ENCODE peak calls at places on chromosomes 5 and 9, in ten cellular contexts. One of them, this sample, is unnamed.
A peak's percentile ranks its signal among the peaks of the same experiment; 100 is the strongest.

GRCh38 chr9:137703842-137704508 is 85.2 kb downstream of the EHMT1 start:
- DNase-seq in stimulated activated CD4-positive, alpha-beta T cell treated with anti-CD3 and anti-CD28 coated beads, Interleukin-2, amount 100 ng/mL, for 24 hours: no peak
- DNase-seq in nephron progenitor cell: no peak
- DNase-seq in HFF-Myc: no peak
- DNase-seq in ELR: no peak
- DNase-seq in activated naive CD4-positive, alpha-beta T cell: no peak
- DNase-seq in T-helper 1 cell: no peak
- DNase-seq in activated CD4-positive, CD25-positive, alpha-beta regulatory T cell treated with anti-CD3 and anti-CD28 coated beads, Interleukin-2, amount 50 U/mL, for 72 hours: no peak
- DNase-seq in WERI-Rb-1: no peak
- DNase-seq in ovary: no peak
- DNase-seq in this sample: no peak

GRCh38 chr9:91421987-91422765 is 1.5 kb downstream of the NFIL3 start:
- DNase-seq in stimulated activated CD4-positive, alpha-beta T cell treated with anti-CD3 and anti-CD28 coated beads, Interleukin-2, amount 100 ng/mL, for 24 hours: no peak
- DNase-seq in nephron progenitor cell: no peak
- DNase-seq in HFF-Myc: no peak
- DNase-seq in ELR: peak; percentile 63
- DNase-seq in activated naive CD4-positive, alpha-beta T cell: no peak
- DNase-seq in T-helper 1 cell: no peak
- DNase-seq in activated CD4-positive, CD25-positive, alpha-beta regulatory T cell treated with anti-CD3 and anti-CD28 coated beads, Interleukin-2, amount 50 U/mL, for 72 hours: no peak
- DNase-seq in WERI-Rb-1: no peak
- DNase-seq in ovary: peak; percentile 53
- DNase-seq in this sample: no peak

GRCh38 chr5:54115768-54116403 is 194.5 kb downstream of the ARL15 start:
- DNase-seq in stimulated activated CD4-positive, alpha-beta T cell treated with anti-CD3 and anti-CD28 coated beads, Interleukin-2, amount 100 ng/mL, for 24 hours: no peak
- DNase-seq in nephron progenitor cell: no peak
- DNase-seq in HFF-Myc: peak; percentile 24
- DNase-seq in ELR: peak; percentile 17
- DNase-seq in activated naive CD4-positive, alpha-beta T cell: no peak
- DNase-seq in T-helper 1 cell: no peak
- DNase-seq in activated CD4-positive, CD25-positive, alpha-beta regulatory T cell treated with anti-CD3 and anti-CD28 coated beads, Interleukin-2, amount 50 U/mL, for 72 hours: no peak
- DNase-seq in WERI-Rb-1: no peak
- DNase-seq in ovary: no peak
- DNase-seq in this sample: no peak

GRCh38 chr9:36456480-36457115 is 56.5 kb upstream of the RNF38 start:
- DNase-seq in stimulated activated CD4-positive, alpha-beta T cell treated with anti-CD3 and anti-CD28 coated beads, Interleukin-2, amount 100 ng/mL, for 24 hours: no peak
- DNase-seq in nephron progenitor cell: no peak
- DNase-seq in HFF-Myc: no peak
- DNase-seq in ELR: no peak
- DNase-seq in activated naive CD4-positive, alpha-beta T cell: no peak
- DNase-seq in T-helper 1 cell: no peak
- DNase-seq in activated CD4-positive, CD25-positive, alpha-beta regulatory T cell treated with anti-CD3 and anti-CD28 coated beads, Interleukin-2, amount 50 U/mL, for 72 hours: no peak
- DNase-seq in WERI-Rb-1: no peak
- DNase-seq in ovary: no peak
- DNase-seq in this sample: no peak

GRCh38 chr9:21559402-21560280 is 77.5 kb upstream of the IFNE start:
- DNase-seq in stimulated activated CD4-positive, alpha-beta T cell treated with anti-CD3 and anti-CD28 coated beads, Interleukin-2, amount 100 ng/mL, for 24 hours: peak; percentile 64
- DNase-seq in nephron progenitor cell: peak; percentile 76
- DNase-seq in HFF-Myc: no peak
- DNase-seq in ELR: peak; percentile 84
- DNase-seq in activated naive CD4-positive, alpha-beta T cell: peak; percentile 8
- DNase-seq in T-helper 1 cell: peak; percentile 50
- DNase-seq in activated CD4-positive, CD25-positive, alpha-beta regulatory T cell treated with anti-CD3 and anti-CD28 coated beads, Interleukin-2, amount 50 U/mL, for 72 hours: peak; percentile 44
- DNase-seq in WERI-Rb-1: peak; percentile 34
- DNase-seq in ovary: peak; percentile 21
- DNase-seq in this sample: peak; percentile 48

GRCh38 chr9:10260501-10260900 is 352.3 kb downstream of the PTPRD start:
- DNase-seq in stimulated activated CD4-positive, alpha-beta T cell treated with anti-CD3 and anti-CD28 coated beads, Interleukin-2, amount 100 ng/mL, for 24 hours: no peak
- DNase-seq in nephron progenitor cell: no peak
- DNase-seq in HFF-Myc: no peak
- DNase-seq in ELR: no peak
- DNase-seq in activated naive CD4-positive, alpha-beta T cell: no peak
- DNase-seq in T-helper 1 cell: no peak
- DNase-seq in activated CD4-positive, CD25-positive, alpha-beta regulatory T cell treated with anti-CD3 and anti-CD28 coated beads, Interleukin-2, amount 50 U/mL, for 72 hours: no peak
- DNase-seq in WERI-Rb-1: no peak
- DNase-seq in ovary: no peak
- DNase-seq in this sample: no peak

GRCh38 chr5:66248874-66249273 is 104.8 kb downstream of the SREK1 start:
- DNase-seq in stimulated activated CD4-positive, alpha-beta T cell treated with anti-CD3 and anti-CD28 coated beads, Interleukin-2, amount 100 ng/mL, for 24 hours: no peak
- DNase-seq in nephron progenitor cell: no peak
- DNase-seq in HFF-Myc: no peak
- DNase-seq in ELR: no peak
- DNase-seq in activated naive CD4-positive, alpha-beta T cell: no peak
- DNase-seq in T-helper 1 cell: no peak
- DNase-seq in activated CD4-positive, CD25-positive, alpha-beta regulatory T cell treated with anti-CD3 and anti-CD28 coated beads, Interleukin-2, amount 50 U/mL, for 72 hours: no peak
- DNase-seq in WERI-Rb-1: no peak
- DNase-seq in ovary: no peak
- DNase-seq in this sample: no peak

GRCh38 chr5:102547161-102547560 is 48.4 kb upstream of the SLCO6A1 start:
- DNase-seq in stimulated activated CD4-positive, alpha-beta T cell treated with anti-CD3 and anti-CD28 coated beads, Interleukin-2, amount 100 ng/mL, for 24 hours: no peak
- DNase-seq in nephron progenitor cell: no peak
- DNase-seq in HFF-Myc: no peak
- DNase-seq in ELR: no peak
- DNase-seq in activated naive CD4-positive, alpha-beta T cell: no peak
- DNase-seq in T-helper 1 cell: no peak
- DNase-seq in activated CD4-positive, CD25-positive, alpha-beta regulatory T cell treated with anti-CD3 and anti-CD28 coated beads, Interleukin-2, amount 50 U/mL, for 72 hours: no peak
- DNase-seq in WERI-Rb-1: no peak
- DNase-seq in ovary: no peak
- DNase-seq in this sample: no peak

GRCh38 chr9:136095495-136096058 is 488 bp upstream of the NACC2 start:
- DNase-seq in stimulated activated CD4-positive, alpha-beta T cell treated with anti-CD3 and anti-CD28 coated beads, Interleukin-2, amount 100 ng/mL, for 24 hours: peak; percentile 37
- DNase-seq in nephron progenitor cell: peak; percentile 58
- DNase-seq in HFF-Myc: no peak
- DNase-seq in ELR: peak; percentile 51
- DNase-seq in activated naive CD4-positive, alpha-beta T cell: no peak
- DNase-seq in T-helper 1 cell: no peak
- DNase-seq in activated CD4-positive, CD25-positive, alpha-beta regulatory T cell treated with anti-CD3 and anti-CD28 coated beads, Interleukin-2, amount 50 U/mL, for 72 hours: no peak
- DNase-seq in WERI-Rb-1: peak; percentile 28
- DNase-seq in ovary: no peak
- DNase-seq in this sample: no peak

GRCh38 chr9:130741831-130742449 is 48.4 kb downstream of the EXOSC2 start:
- DNase-seq in stimulated activated CD4-positive, alpha-beta T cell treated with anti-CD3 and anti-CD28 coated beads, Interleukin-2, amount 100 ng/mL, for 24 hours: no peak
- DNase-seq in nephron progenitor cell: no peak
- DNase-seq in HFF-Myc: peak; percentile 36
- DNase-seq in ELR: peak; percentile 95
- DNase-seq in activated naive CD4-positive, alpha-beta T cell: no peak
- DNase-seq in T-helper 1 cell: no peak
- DNase-seq in activated CD4-positive, CD25-positive, alpha-beta regulatory T cell treated with anti-CD3 and anti-CD28 coated beads, Interleukin-2, amount 50 U/mL, for 72 hours: no peak
- DNase-seq in WERI-Rb-1: no peak
- DNase-seq in ovary: no peak
- DNase-seq in this sample: no peak

GRCh38 chr5:115033861-115034260 is 135.8 kb downstream of the TRIM36 start:
- DNase-seq in stimulated activated CD4-positive, alpha-beta T cell treated with anti-CD3 and anti-CD28 coated beads, Interleukin-2, amount 100 ng/mL, for 24 hours: no peak
- DNase-seq in nephron progenitor cell: peak; percentile 16
- DNase-seq in HFF-Myc: no peak
- DNase-seq in ELR: peak; percentile 48
- DNase-seq in activated naive CD4-positive, alpha-beta T cell: no peak
- DNase-seq in T-helper 1 cell: no peak
- DNase-seq in activated CD4-positive, CD25-positive, alpha-beta regulatory T cell treated with anti-CD3 and anti-CD28 coated beads, Interleukin-2, amount 50 U/mL, for 72 hours: no peak
- DNase-seq in WERI-Rb-1: peak; percentile 67
- DNase-seq in ovary: no peak
- DNase-seq in this sample: no peak

GRCh38 chr5:54651482-54652076 is 134.0 kb downstream of the SNX18 start:
- DNase-seq in stimulated activated CD4-positive, alpha-beta T cell treated with anti-CD3 and anti-CD28 coated beads, Interleukin-2, amount 100 ng/mL, for 24 hours: no peak
- DNase-seq in nephron progenitor cell: no peak
- DNase-seq in HFF-Myc: no peak
- DNase-seq in ELR: no peak
- DNase-seq in activated naive CD4-positive, alpha-beta T cell: no peak
- DNase-seq in T-helper 1 cell: no peak
- DNase-seq in activated CD4-positive, CD25-positive, alpha-beta regulatory T cell treated with anti-CD3 and anti-CD28 coated beads, Interleukin-2, amount 50 U/mL, for 72 hours: no peak
- DNase-seq in WERI-Rb-1: no peak
- DNase-seq in ovary: peak; percentile 65
- DNase-seq in this sample: no peak

GRCh38 chr9:131111854-131112311 is 13.5 kb upstream of the NUP214 start:
- DNase-seq in stimulated activated CD4-positive, alpha-beta T cell treated with anti-CD3 and anti-CD28 coated beads, Interleukin-2, amount 100 ng/mL, for 24 hours: no peak
- DNase-seq in nephron progenitor cell: peak; percentile 23
- DNase-seq in HFF-Myc: no peak
- DNase-seq in ELR: no peak
- DNase-seq in activated naive CD4-positive, alpha-beta T cell: no peak
- DNase-seq in T-helper 1 cell: no peak
- DNase-seq in activated CD4-positive, CD25-positive, alpha-beta regulatory T cell treated with anti-CD3 and anti-CD28 coated beads, Interleukin-2, amount 50 U/mL, for 72 hours: no peak
- DNase-seq in WERI-Rb-1: no peak
- DNase-seq in ovary: no peak
- DNase-seq in this sample: no peak

GRCh38 chr5:149652697-149653096 is 71.4 kb downstream of the ARHGEF37 start:
- DNase-seq in stimulated activated CD4-positive, alpha-beta T cell treated with anti-CD3 and anti-CD28 coated beads, Interleukin-2, amount 100 ng/mL, for 24 hours: no peak
- DNase-seq in nephron progenitor cell: no peak
- DNase-seq in HFF-Myc: no peak
- DNase-seq in ELR: no peak
- DNase-seq in activated naive CD4-positive, alpha-beta T cell: no peak
- DNase-seq in T-helper 1 cell: no peak
- DNase-seq in activated CD4-positive, CD25-positive, alpha-beta regulatory T cell treated with anti-CD3 and anti-CD28 coated beads, Interleukin-2, amount 50 U/mL, for 72 hours: no peak
- DNase-seq in WERI-Rb-1: no peak
- DNase-seq in ovary: no peak
- DNase-seq in this sample: no peak

GRCh38 chr5:41517909-41518308 is 7.5 kb upstream of the PLCXD3 start:
- DNase-seq in stimulated activated CD4-positive, alpha-beta T cell treated with anti-CD3 and anti-CD28 coated beads, Interleukin-2, amount 100 ng/mL, for 24 hours: no peak
- DNase-seq in nephron progenitor cell: no peak
- DNase-seq in HFF-Myc: peak; percentile 9
- DNase-seq in ELR: no peak
- DNase-seq in activated naive CD4-positive, alpha-beta T cell: no peak
- DNase-seq in T-helper 1 cell: no peak
- DNase-seq in activated CD4-positive, CD25-positive, alpha-beta regulatory T cell treated with anti-CD3 and anti-CD28 coated beads, Interleukin-2, amount 50 U/mL, for 72 hours: no peak
- DNase-seq in WERI-Rb-1: no peak
- DNase-seq in ovary: no peak
- DNase-seq in this sample: no peak

GRCh38 chr5:67059747-67060490 is 136.7 kb downstream of the CD180 start:
- DNase-seq in stimulated activated CD4-positive, alpha-beta T cell treated with anti-CD3 and anti-CD28 coated beads, Interleukin-2, amount 100 ng/mL, for 24 hours: no peak
- DNase-seq in nephron progenitor cell: no peak
- DNase-seq in HFF-Myc: no peak
- DNase-seq in ELR: peak; percentile 39
- DNase-seq in activated naive CD4-positive, alpha-beta T cell: no peak
- DNase-seq in T-helper 1 cell: no peak
- DNase-seq in activated CD4-positive, CD25-positive, alpha-beta regulatory T cell treated with anti-CD3 and anti-CD28 coated beads, Interleukin-2, amount 50 U/mL, for 72 hours: no peak
- DNase-seq in WERI-Rb-1: no peak
- DNase-seq in ovary: no peak
- DNase-seq in this sample: no peak

GRCh38 chr9:8558176-8558575 is 758.6 kb upstream of the DMAC1 start:
- DNase-seq in stimulated activated CD4-positive, alpha-beta T cell treated with anti-CD3 and anti-CD28 coated beads, Interleukin-2, amount 100 ng/mL, for 24 hours: no peak
- DNase-seq in nephron progenitor cell: no peak
- DNase-seq in HFF-Myc: no peak
- DNase-seq in ELR: no peak
- DNase-seq in activated naive CD4-positive, alpha-beta T cell: no peak
- DNase-seq in T-helper 1 cell: no peak
- DNase-seq in activated CD4-positive, CD25-positive, alpha-beta regulatory T cell treated with anti-CD3 and anti-CD28 coated beads, Interleukin-2, amount 50 U/mL, for 72 hours: no peak
- DNase-seq in WERI-Rb-1: no peak
- DNase-seq in ovary: no peak
- DNase-seq in this sample: no peak

GRCh38 chr9:86508208-86508903 is 154.1 kb upstream of the TUT7 start:
- DNase-seq in stimulated activated CD4-positive, alpha-beta T cell treated with anti-CD3 and anti-CD28 coated beads, Interleukin-2, amount 100 ng/mL, for 24 hours: no peak
- DNase-seq in nephron progenitor cell: no peak
- DNase-seq in HFF-Myc: no peak
- DNase-seq in ELR: no peak
- DNase-seq in activated naive CD4-positive, alpha-beta T cell: no peak
- DNase-seq in T-helper 1 cell: no peak
- DNase-seq in activated CD4-positive, CD25-positive, alpha-beta regulatory T cell treated with anti-CD3 and anti-CD28 coated beads, Interleukin-2, amount 50 U/mL, for 72 hours: no peak
- DNase-seq in WERI-Rb-1: no peak
- DNase-seq in ovary: no peak
- DNase-seq in this sample: no peak

GRCh38 chr9:6215562-6215961 is at the start of gene IL33:
- DNase-seq in stimulated activated CD4-positive, alpha-beta T cell treated with anti-CD3 and anti-CD28 coated beads, Interleukin-2, amount 100 ng/mL, for 24 hours: no peak
- DNase-seq in nephron progenitor cell: no peak
- DNase-seq in HFF-Myc: no peak
- DNase-seq in ELR: no peak
- DNase-seq in activated naive CD4-positive, alpha-beta T cell: no peak
- DNase-seq in T-helper 1 cell: no peak
- DNase-seq in activated CD4-positive, CD25-positive, alpha-beta regulatory T cell treated with anti-CD3 and anti-CD28 coated beads, Interleukin-2, amount 50 U/mL, for 72 hours: no peak
- DNase-seq in WERI-Rb-1: no peak
- DNase-seq in ovary: peak; percentile 27
- DNase-seq in this sample: no peak

This sample was measured in germinal center.